ENCODE peak calls at places on chromosomes 4 and X, in six cellular contexts. U, J, W, G, O and Z are unnamed samples.

GRCh38 chrX:103556941-103557340 is 28.4 kb upstream of the TCEAL4 start:
- DNase-seq in G (no peak), O (no peak), W (no peak), J (no peak), U (no peak), Z (no peak)

GRCh38 chr4:680565-680930 is 6.2 kb downstream of the MYL5 start:
- DNase-seq in J (no peak), W (no peak), O (no peak), U (peak), G (no peak), Z (no peak)

GRCh38 chrX:16160729-16161128 is 6.6 kb upstream of the MAGEB17 start:
- DNase-seq in G (peak), O (no peak), J (no peak), U (no peak), W (no peak), Z (no peak)

GRCh38 chrX:74383611-74384010 is 37.7 kb upstream of the SLC16A2 start:
- DNase-seq in G (peak), U (no peak), J (no peak), O (peak), W (peak), Z (peak)

GRCh38 chr4:4347585-4347984 is 39.3 kb upstream of the NSG1 start:
- DNase-seq in G (no peak), U (no peak), W (no peak), J (no peak), O (no peak), Z (no peak)

GRCh38 chrX:8191022-8191421 is 20.0 kb upstream of the VCX2 start:
- DNase-seq in J (no peak), G (no peak), W (no peak), U (peak), O (no peak), Z (no peak)

GRCh38 chr4:8241895-8242696 is 27.5 kb upstream of the HTRA3 start:
- DNase-seq in W (no peak), O (peak), G (peak), J (peak), U (peak), Z (peak)

GRCh38 chr4:23648846-23649596 is 240.8 kb downstream of the PPARGC1A start:
- DNase-seq in O (no peak), J (no peak), U (no peak), W (no peak), G (no peak), Z (no peak)